ENCODE peak calls at places on chromosomes 5 and 9, in seven cellular contexts. U is GM23338, E is HCT116, G is upper lobe of left lung, D is prostate gland, X is spleen, I is endothelial cell of umbilical vein. J is an unnamed sample.

GRCh38 chr9:18795947-18796705 is 236.9 kb downstream of the SAXO1 start:
- DNase-seq in G (no peak), X (no peak), U (no peak), I (no peak), E (no peak), D (no peak), J (no peak)

GRCh38 chr5:51468196-51468595 is 84.9 kb downstream of the ISL1 start:
- DNase-seq in X (no peak), I (no peak), E (no peak), U (no peak), D (no peak), G (no peak), J (no peak)

GRCh38 chr5:96384353-96384752 is 48.7 kb downstream of the PCSK1 start:
- DNase-seq in G (no peak), U (no peak), I (peak), D (no peak), X (no peak), E (peak), J (no peak)

GRCh38 chr5:78518365-78519197 is 130.0 kb downstream of the LHFPL2 start:
- DNase-seq in X (no peak), E (no peak), D (no peak), I (peak), U (peak), G (no peak), J (no peak)

GRCh38 chr9:108162664-108163063 is 673.1 kb upstream of the KLF4 start:
- DNase-seq in D (no peak), G (no peak), U (no peak), I (no peak), E (no peak), X (no peak), J (no peak)

GRCh38 chr9:134379774-134380431 is 53.6 kb downstream of the RXRA start:
- DNase-seq in X (no peak), D (peak), U (no peak), E (peak), G (peak), I (no peak), J (no peak)

GRCh38 chr5:13566903-13567339 is 377.6 kb downstream of the DNAH5 start:
- DNase-seq in X (no peak), D (no peak), U (peak), G (no peak), E (no peak), I (no peak), J (no peak)

GRCh38 chr5:110770286-110770685 is 31.5 kb downstream of the SLC25A46 start:
- DNase-seq in U (no peak), D (no peak), E (no peak), G (no peak), X (no peak), I (no peak), J (no peak)

GRCh38 chr5:530556-530955 is 6.3 kb upstream of the SLC9A3 start:
- DNase-seq in I (no peak), G (peak), D (no peak), E (no peak), U (no peak), X (peak), J (no peak)

GRCh38 chr9:73565026-73565425 is 413.4 kb downstream of the ANXA1 start:
- DNase-seq in E (no peak), D (no peak), G (no peak), I (no peak), X (no peak), U (no peak), J (no peak)

GRCh38 chr5:150623152-150623877 is 17.1 kb upstream of the SYNPO start:
- DNase-seq in I (no peak), D (no peak), G (no peak), U (no peak), X (no peak), E (no peak), J (no peak)

GRCh38 chr9:131841765-131842318 is 102.0 kb upstream of the RAPGEF1 start:
- DNase-seq in X (no peak), U (no peak), I (no peak), E (no peak), G (no peak), D (no peak), J (no peak)

GRCh38 chr9:88791105-88791805 is 200.0 kb upstream of the S1PR3 start:
- DNase-seq in G (no peak), U (no peak), X (no peak), D (no peak), E (no peak), I (no peak), J (no peak)

GRCh38 chr5:122078116-122078865 is at the start of gene LOX:
- DNase-seq in I (peak), G (peak), E (no peak), D (peak), U (peak), X (no peak), J (peak)

GRCh38 chr9:94610181-94610591 is 16.6 kb upstream of the FBP2 start:
- DNase-seq in X (no peak), E (no peak), I (no peak), U (no peak), D (no peak), G (no peak), J (no peak)

GRCh38 chr5:157312492-157312891 is 46.6 kb downstream of the CYFIP2 start:
- DNase-seq in G (no peak), X (no peak), U (peak), I (peak), D (peak), E (peak), J (no peak)

GRCh38 chr5:83095973-83096539 is 18.7 kb downstream of the XRCC4 start:
- DNase-seq in U (no peak), D (no peak), I (peak), E (peak), X (no peak), G (no peak), J (no peak)

GRCh38 chr5:73232266-73233041 is 59.5 kb downstream of the TMEM174 start:
- DNase-seq in D (no peak), E (no peak), G (peak), I (no peak), X (no peak), U (peak), J (no peak)

GRCh38 chr9:113468716-113469448 is 5.4 kb downstream of the RGS3 start:
- DNase-seq in G (no peak), I (no peak), U (no peak), X (no peak), E (no peak), D (no peak), J (no peak)

GRCh38 chr9:128733256-128733655 is 9.3 kb upstream of the ZDHHC12 start:
- DNase-seq in I (peak), U (peak), X (no peak), D (peak), G (no peak), E (peak), J (no peak)

GRCh38 chr9:16611001-16611400 is 259.5 kb downstream of the BNC2 start:
- DNase-seq in I (no peak), D (no peak), G (no peak), E (no peak), X (no peak), U (no peak), J (no peak)

GRCh38 chr5:33850100-33850594 is 41.6 kb downstream of the ADAMTS12 start:
- DNase-seq in D (no peak), X (no peak), E (no peak), I (no peak), G (no peak), U (peak), J (no peak)

GRCh38 chr5:150559701-150560100 is 51.8 kb downstream of the NDST1 start:
- DNase-seq in U (no peak), I (no peak), X (no peak), E (no peak), G (no peak), D (no peak), J (no peak)

GRCh38 chr9:87445646-87446045 is 52.0 kb upstream of the DAPK1 start:
- DNase-seq in X (no peak), U (peak), G (no peak), D (no peak), I (peak), E (peak), J (no peak)

GRCh38 chr9:133726401-133727276 is 11.5 kb downstream of the SARDH start:
- DNase-seq in D (peak), E (peak), G (no peak), X (peak), I (peak), U (peak), J (peak)

GRCh38 chr9:86072393-86073016 is 26.9 kb downstream of the GOLM1 start:
- DNase-seq in I (no peak), D (no peak), U (no peak), X (no peak), E (no peak), G (no peak), J (no peak)

GRCh38 chr5:134005415-134006118 is 792 bp upstream of the VDAC1 start:
- DNase-seq in E (no peak), X (peak), D (peak), U (peak), I (no peak), G (peak), J (peak)

GRCh38 chr9:104110509-104110908 is 16.4 kb downstream of the SMC2 start:
- DNase-seq in U (no peak), D (no peak), G (no peak), E (no peak), I (no peak), X (no peak), J (no peak)

GRCh38 chr5:123700624-123701023 is 188.6 kb downstream of the CSNK1G3 start:
- DNase-seq in I (peak), U (peak), X (no peak), E (peak), D (peak), G (no peak), J (no peak)
- TF ChIP-seq POLR2AphosphoS5 in I (peak), U (no peak), X (no peak), E (no peak), D (peak), G (peak), J (no peak)

GRCh38 chr5:59745422-59745863 is 148.1 kb downstream of the PDE4D start:
- DNase-seq in E (no peak), X (no peak), U (no peak), G (no peak), I (no peak), D (peak), J (no peak)
- H3K27ac ChIP-seq in E (no peak), X (no peak), U (no peak), G (peak), I (peak), D (peak), J (peak)

DNA sequence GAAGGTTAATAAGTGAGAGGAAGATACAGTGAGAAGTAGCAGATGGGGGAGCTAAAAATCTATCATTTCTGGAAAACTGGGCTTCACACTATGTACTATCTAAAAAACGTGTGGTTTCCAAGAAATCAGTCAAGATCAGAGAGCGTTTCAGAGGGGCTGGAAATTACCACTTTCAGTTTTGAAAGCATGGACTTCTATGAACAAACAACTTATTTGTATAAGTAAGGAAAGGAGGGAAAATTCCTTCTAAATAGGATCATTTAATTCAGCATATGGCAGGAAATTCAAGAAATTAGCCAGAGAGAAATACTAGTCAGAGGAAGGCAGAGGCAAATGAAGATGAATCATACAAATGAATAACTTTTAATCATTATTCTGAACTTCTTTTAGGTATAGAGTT is 11.3 kb downstream of the TNC start:
- DNase-seq in X (no peak), U (no peak), I (no peak), G (no peak), E (no peak), D (no peak), J (no peak)
- TF ChIP-seq POLR2AphosphoS5 in X (no peak), U (no peak), I (no peak), G (no peak), E (no peak), D (no peak), J (no peak)

GRCh38 chr9:124569942-124570341 is 62.7 kb upstream of the NR5A1 start:
- DNase-seq in U (no peak), I (no peak), D (no peak), G (no peak), E (no peak), X (no peak), J (no peak)
- H3K27ac ChIP-seq in U (peak), I (no peak), D (no peak), G (no peak), E (peak), X (no peak), J (no peak)

GRCh38 chr9:124805186-124805585 is 28.3 kb downstream of the OLFML2A start:
- DNase-seq in D (no peak), X (no peak), G (no peak), I (no peak), E (no peak), U (no peak), J (no peak)
- TF ChIP-seq POLR2AphosphoS5 in D (no peak), X (peak), G (peak), I (no peak), E (no peak), U (no peak), J (no peak)

DNA sequence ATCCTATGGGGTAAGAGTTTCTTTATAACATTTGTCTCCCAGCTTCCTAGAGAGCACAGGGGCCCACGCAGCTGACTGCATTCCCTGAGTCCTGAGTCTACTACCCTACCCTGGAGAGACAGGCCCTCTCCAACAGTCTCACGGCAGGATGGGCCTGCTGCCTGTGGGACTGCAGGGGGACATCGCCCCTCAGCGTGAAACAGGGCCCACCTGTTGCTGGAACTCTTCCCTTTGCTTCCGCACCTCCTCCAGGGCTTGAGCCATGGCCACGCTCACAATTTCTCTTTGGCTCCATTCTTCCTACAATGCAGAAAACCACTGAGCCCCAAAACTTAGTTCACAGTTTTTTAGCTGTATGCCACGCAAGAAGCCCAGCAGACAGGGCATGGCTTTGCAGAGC is 28.2 kb downstream of the ARPC5L start:
- DNase-seq in I (no peak), G (no peak), U (no peak), D (no peak), E (no peak), X (no peak), J (no peak)
- H3K27ac ChIP-seq in I (no peak), G (no peak), U (no peak), D (no peak), E (no peak), X (no peak), J (no peak)

DNA sequence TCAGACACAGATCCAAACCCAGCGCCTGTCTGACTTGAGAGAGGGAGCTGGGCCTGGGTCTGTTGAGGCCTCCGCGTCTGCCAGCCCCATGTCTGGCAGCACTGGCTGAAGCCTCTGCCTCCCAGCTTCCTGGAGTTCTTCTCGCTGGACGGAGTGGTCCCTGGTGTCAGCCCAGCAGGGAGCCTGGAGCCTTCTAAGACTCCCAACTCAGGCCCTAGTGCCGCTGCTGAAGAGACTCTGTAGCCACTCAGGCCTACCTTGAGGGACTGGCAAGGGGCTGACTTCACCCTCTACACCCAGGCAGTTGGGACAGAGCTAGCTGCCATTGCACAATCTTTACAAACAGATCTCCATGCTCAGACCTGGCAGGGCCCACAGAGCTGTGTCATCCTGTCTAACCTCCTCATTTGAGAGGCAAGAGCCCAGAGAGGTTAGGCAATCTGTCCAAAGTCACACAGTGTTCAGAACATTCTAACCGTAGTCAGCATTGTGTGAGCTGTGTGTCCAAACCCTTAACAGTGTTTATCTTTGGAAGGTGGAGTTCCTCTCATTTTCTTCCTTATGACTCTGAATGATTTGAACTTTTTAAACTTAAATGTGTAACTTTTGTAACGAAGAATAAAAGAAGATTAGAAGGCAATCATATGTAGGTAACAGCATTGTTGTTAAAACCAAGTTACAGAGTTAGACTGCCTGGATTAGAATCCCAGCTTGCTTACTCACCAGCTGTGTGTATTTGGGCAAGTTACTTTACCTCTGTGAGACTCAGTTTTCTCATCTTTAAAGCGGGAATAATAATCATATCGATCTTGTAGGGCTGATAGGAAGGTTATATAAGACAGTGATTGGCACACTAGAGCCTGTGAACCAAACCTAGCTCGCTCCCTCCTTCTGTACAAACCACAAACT is 4.6 kb upstream of the DUSP1 start:
- DNase-seq in G (peak), D (peak), E (no peak), X (peak), I (no peak), U (no peak), J (peak)
- TF ChIP-seq POLR2AphosphoS5 in G (peak), D (peak), E (no peak), X (peak), I (no peak), U (no peak), J (peak)

GRCh38 chr9:130042406-130042930 is 521 bp downstream of the FNBP1 start:
- DNase-seq in D (no peak), I (no peak), U (peak), G (peak), E (no peak), X (peak), J (no peak)
- H3K27ac ChIP-seq in D (peak), I (peak), U (no peak), G (peak), E (peak), X (peak), J (peak)

GRCh38 chr5:178421699-178422399 is 168.3 kb downstream of the COL23A1 start:
- DNase-seq in D (no peak), U (no peak), G (no peak), E (no peak), X (no peak), I (no peak), J (no peak)

GRCh38 chr5:178423431-178423830 is 166.8 kb downstream of the COL23A1 start:
- DNase-seq in X (no peak), I (no peak), E (no peak), D (no peak), G (no peak), U (no peak), J (peak)

GRCh38 chr5:178424141-178424855 is 165.9 kb downstream of the COL23A1 start:
- DNase-seq in G (no peak), E (no peak), X (no peak), U (no peak), D (no peak), I (no peak), J (peak)

GRCh38 chr5:178421128-178421527 is 169.1 kb downstream of the COL23A1 start:
- DNase-seq in D (no peak), U (no peak), I (no peak), E (no peak), G (no peak), X (no peak), J (no peak)

DNA sequence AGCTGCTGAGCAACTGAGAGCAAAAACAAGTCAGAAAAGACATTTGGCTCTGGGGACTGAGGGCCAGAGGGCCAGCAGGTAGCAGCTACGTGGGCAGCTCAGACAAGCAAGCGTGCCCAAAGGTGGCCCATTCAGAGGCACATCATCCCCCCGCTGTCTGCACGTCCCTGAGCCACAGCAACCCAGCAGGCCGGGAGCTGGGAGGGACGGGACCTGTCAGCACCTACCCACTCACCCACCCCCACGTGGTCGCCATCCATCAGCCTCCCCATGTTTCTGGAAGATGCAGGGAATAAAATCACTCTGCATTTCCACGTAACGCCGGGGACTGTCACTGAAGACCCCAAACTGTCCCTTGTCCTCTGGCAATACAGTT is 167.8 kb downstream of the COL23A1 start:
- DNase-seq in I (no peak), G (no peak), X (no peak), U (no peak), E (no peak), D (no peak), J (no peak)
- TF ChIP-seq POLR2AphosphoS5 in I (no peak), G (no peak), X (no peak), U (no peak), E (no peak), D (no peak), J (no peak)

GRCh38 chr5:11684607-11685006 is 219.6 kb downstream of the CTNND2 start:
- DNase-seq in D (no peak), I (no peak), E (no peak), G (no peak), X (no peak), U (no peak), J (no peak)
- H3K27ac ChIP-seq in D (no peak), I (no peak), E (no peak), G (no peak), X (no peak), U (no peak), J (no peak)